ENCODE peak calls at places on chromosome 10, in ten cellular contexts. I is adrenal gland, X is BJ, T is mucosa of descending colon, H is prostate gland, M is H9, K is left ventricle myocardium inferior, Y is astrocyte, G is astrocyte of the spinal cord, D is tibial artery. L is an unnamed sample.

GRCh38 chr10:129136074-129136473 is 331.0 kb upstream of the MGMT start:
- DNase-seq in D (no peak), Y (no peak), G (no peak), M (no peak), H (no peak), K (no peak), T (no peak), I (no peak), X (no peak), L (no peak)

GRCh38 chr10:119367841-119368549 is 160.6 kb downstream of the GRK5 start:
- DNase-seq in M (no peak), I (no peak), H (no peak), X (no peak), Y (no peak), D (no peak), G (no peak), K (no peak), T (no peak), L (no peak)

GRCh38 chr10:113403900-113404299 is 149.0 kb upstream of the HABP2 start:
- DNase-seq in H (no peak), G (no peak), K (no peak), M (no peak), T (no peak), I (no peak), D (no peak), Y (no peak), X (no peak), L (no peak)

GRCh38 chr10:97849491-97850402 is at the start of gene GOLGA7B:
- DNase-seq in X (no peak), I (peak; percentile 40), M (peak; percentile 77), H (no peak), T (peak; percentile 67), K (peak; percentile 18), Y (no peak), D (no peak), G (no peak), L (no peak)

GRCh38 chr10:6843477-6843876 is 263.4 kb upstream of the PRKCQ start:
- DNase-seq in T (no peak), K (no peak), G (no peak), H (no peak), M (no peak), Y (no peak), I (no peak), X (no peak), D (no peak), L (no peak)

GRCh38 chr10:44696496-44696895 is 214.6 kb upstream of the TMEM72 start:
- DNase-seq in Y (peak; percentile 86), T (no peak), I (no peak), H (no peak), G (peak; percentile 89), M (no peak), D (peak; percentile 41), K (no peak), X (peak; percentile 91), L (peak; percentile 88)

GRCh38 chr10:94680544-94680943 is 3.0 kb upstream of the CYP2C18 start:
- DNase-seq in Y (no peak), M (no peak), T (no peak), D (no peak), G (no peak), I (no peak), H (no peak), X (no peak), K (no peak), L (no peak)

GRCh38 chr10:11683529-11684320 is 58.5 kb upstream of the ECHDC3 start:
- DNase-seq in G (no peak), T (peak; percentile 45), M (no peak), I (no peak), Y (no peak), H (peak; percentile 33), X (no peak), D (no peak), K (no peak), L (no peak)

GRCh38 chr10:37654466-37654865 is 202.9 kb downstream of the ZNF248 start:
- DNase-seq in G (no peak), M (no peak), I (no peak), H (no peak), K (no peak), X (no peak), Y (no peak), T (no peak), D (no peak), L (no peak)

GRCh38 chr10:94545277-94546057 is at the start of gene HELLS:
- DNase-seq in D (peak; percentile 45), Y (peak; percentile 66), K (peak; percentile 68), T (peak; percentile 88), G (peak; percentile 86), X (peak; percentile 19), M (peak; percentile 92), I (peak; percentile 78), H (peak; percentile 73), L (peak; percentile 29)

GRCh38 chr10:109931153-109931552 is 7.8 kb upstream of the XPNPEP1 start:
- DNase-seq in I (no peak), K (no peak), T (no peak), H (no peak), Y (no peak), D (peak; percentile 50), M (no peak), G (no peak), X (no peak), L (peak; percentile 32)

GRCh38 chr10:29465384-29465783 is 169.4 kb downstream of the SVIL start:
- DNase-seq in X (no peak), K (no peak), H (no peak), T (no peak), G (no peak), Y (no peak), I (no peak), M (peak; percentile 50), D (no peak), L (no peak)
- TF ChIP-seq CTCF in X (no peak), K (peak; percentile 19), H (no peak), T (no peak), G (peak; percentile 39), Y (no peak), I (no peak), M (peak; percentile 71), D (no peak), L (no peak)

GRCh38 chr10:87625658-87626057 is 34.0 kb upstream of the PAPSS2 start:
- DNase-seq in D (no peak), T (no peak), H (no peak), I (no peak), M (no peak), Y (no peak), X (no peak), K (no peak), G (no peak), L (no peak)

GRCh38 chr10:87619705-87620104 is 40.0 kb upstream of the PAPSS2 start:
- DNase-seq in T (no peak), M (no peak), X (no peak), H (peak; percentile 7), I (no peak), K (no peak), D (no peak), Y (peak; percentile 47), G (peak; percentile 34), L (peak; percentile 18)

GRCh38 chr10:87623191-87623590 is 36.5 kb upstream of the PAPSS2 start:
- DNase-seq in M (no peak), H (no peak), K (no peak), I (no peak), Y (no peak), D (no peak), G (no peak), T (no peak), X (no peak), L (no peak)

GRCh38 chr10:87618470-87619423 is 40.9 kb upstream of the PAPSS2 start:
- DNase-seq in M (no peak), X (no peak), I (no peak), Y (no peak), H (no peak), D (no peak), T (peak; percentile 65), G (no peak), K (no peak), L (no peak)

DNA sequence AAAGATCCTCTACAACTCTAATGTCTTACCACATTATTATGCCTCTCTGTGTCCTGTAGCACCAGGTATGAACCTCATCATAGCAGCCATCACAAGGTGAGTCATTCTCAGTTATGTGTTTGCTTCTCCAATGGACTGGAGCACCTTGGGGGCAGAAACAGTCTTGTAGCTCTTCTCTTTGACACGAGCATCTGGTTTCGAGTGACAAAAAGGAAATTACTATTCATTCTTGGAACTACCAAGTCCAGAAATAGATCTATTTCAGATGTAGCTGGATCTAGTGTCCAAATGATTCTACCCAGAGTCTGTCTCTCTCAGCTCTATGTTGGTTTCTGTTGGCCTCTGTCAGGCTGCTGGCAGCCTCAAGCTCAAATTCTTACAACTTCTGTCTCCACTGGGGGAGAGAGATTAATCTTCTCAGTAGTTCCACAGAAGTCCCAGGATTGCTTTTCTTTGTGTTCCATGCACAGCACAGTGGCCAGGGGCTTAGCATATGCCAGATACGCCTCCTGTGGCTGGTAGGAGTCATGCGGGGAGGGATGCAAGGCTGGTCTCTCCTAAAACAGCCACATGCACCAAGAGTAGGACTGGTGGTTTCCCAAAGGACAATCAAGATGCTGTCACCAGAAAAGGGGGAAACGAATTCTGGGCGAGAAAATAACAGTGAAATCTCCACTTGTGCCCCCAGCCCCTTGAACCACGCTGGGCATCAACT is 37.2 kb upstream of the PAPSS2 start:
- DNase-seq in I (no peak), K (no peak), X (no peak), M (peak; percentile 58), G (no peak), T (no peak), H (no peak), Y (no peak), D (no peak), L (no peak)
- TF ChIP-seq CTCF in I (no peak), K (no peak), X (no peak), M (peak; percentile 48), G (peak; percentile 4), T (no peak), H (no peak), Y (no peak), D (peak; percentile 36), L (peak; percentile 2)

DNA sequence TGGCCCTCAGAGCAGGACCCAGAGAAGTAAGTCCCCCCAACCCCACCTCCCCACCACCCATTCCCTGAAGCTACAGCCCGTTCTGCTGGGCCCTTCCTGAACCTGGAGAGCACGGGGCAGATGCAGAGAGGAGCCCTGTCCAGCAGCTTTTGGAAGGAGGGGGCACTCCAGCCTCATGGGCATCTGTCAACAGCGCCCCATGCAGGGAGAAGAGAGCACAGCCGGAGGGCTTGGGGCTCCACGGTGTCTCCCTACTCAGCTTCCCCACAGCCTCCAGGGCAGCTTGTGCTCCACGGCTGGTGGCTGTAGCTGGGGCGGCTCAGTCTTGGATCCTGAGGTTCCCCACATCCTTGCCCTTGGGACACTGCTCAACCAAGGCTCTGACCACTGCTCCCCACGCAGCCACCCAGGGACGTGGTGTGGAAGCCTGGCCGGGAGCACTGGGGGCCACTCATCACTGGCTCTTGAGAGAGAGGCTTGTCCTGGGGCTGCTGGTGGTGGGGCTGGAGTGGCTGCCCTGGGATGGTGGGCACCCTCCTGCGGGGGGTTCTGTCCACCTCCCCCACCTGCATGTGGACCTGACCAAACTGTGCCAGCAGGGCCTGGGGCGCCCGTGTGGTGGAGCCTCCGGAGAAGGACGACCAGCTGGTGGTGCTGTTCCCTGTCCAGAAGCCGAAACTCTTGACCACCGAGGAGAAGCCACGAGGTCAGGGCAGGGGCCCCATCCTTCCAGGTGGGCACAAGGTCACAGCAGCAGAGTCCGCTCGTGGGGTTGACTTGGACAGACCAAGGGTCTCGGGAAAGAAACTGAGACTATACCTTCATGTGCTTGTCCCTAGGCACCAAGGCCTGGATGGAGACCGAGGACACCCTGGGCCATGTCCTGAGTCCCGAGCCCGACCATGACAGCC is 4.5 kb downstream of the PRAP1 start:
- DNase-seq in X (no peak), M (no peak), I (no peak), D (no peak), G (no peak), T (peak; percentile 24), H (no peak), Y (no peak), K (peak; percentile 12), L (no peak)
- TF ChIP-seq CTCF in X (no peak), M (peak; percentile 35), I (no peak), D (no peak), G (no peak), T (no peak), H (no peak), Y (no peak), K (no peak), L (no peak)

GRCh38 chr10:21020545-21020944 is 123.4 kb upstream of the NEBL start:
- DNase-seq in K (no peak), I (peak; percentile 16), M (peak; percentile 62), D (no peak), Y (no peak), X (no peak), T (no peak), H (no peak), G (peak; percentile 9), L (no peak)
- TF ChIP-seq CTCF in K (peak; percentile 44), I (no peak), M (peak; percentile 71), D (no peak), Y (no peak), X (peak; percentile 26), T (no peak), H (no peak), G (peak; percentile 49), L (peak; percentile 21)